ENCODE peak calls at places on chromosomes 16 and 17, in four cellular contexts. U is progenitor cell of endocrine pancreas, I is iPS DF 6.9, D is transverse colon. B is an unnamed sample.

GRCh38 chr17:78355045-78355641 is 4.7 kb downstream of the SOCS3 start:
- DNase-seq in U (no peak), I (no peak), D (no peak), B (no peak)

GRCh38 chr17:67376892-67377726 is at the start of gene PITPNC1:
- DNase-seq in U (peak), I (peak), D (peak), B (peak)

GRCh38 chr16:1745900-1746692 is 25.2 kb downstream of the NME3 start:
- DNase-seq in U (no peak), I (no peak), D (no peak), B (peak)

GRCh38 chr16:53689636-53690035 is 14.0 kb downstream of the RPGRIP1L start:
- DNase-seq in U (no peak), I (no peak), D (no peak), B (no peak)

GRCh38 chr17:76009447-76009846 is 8.8 kb downstream of the CDK3 start:
- DNase-seq in U (no peak), I (no peak), D (no peak), B (no peak)

GRCh38 chr16:54193656-54194007 is 93.0 kb downstream of the IRX3 start:
- DNase-seq in U (peak), I (peak), D (peak), B (peak)

GRCh38 chr16:49620158-49620867 is 235.6 kb downstream of the ZNF423 start:
- DNase-seq in U (no peak), I (no peak), D (peak), B (peak)

GRCh38 chr16:85455534-85455933 is 157.6 kb upstream of the GSE1 start:
- DNase-seq in U (no peak), I (no peak), D (no peak), B (no peak)

GRCh38 chr16:28212532-28212873 is 738 bp upstream of the XPO6 start:
- DNase-seq in U (no peak), I (no peak), D (no peak), B (no peak)

GRCh38 chr17:65198653-65199382 is 61.6 kb downstream of the RGS9 start:
- DNase-seq in U (no peak), I (no peak), D (no peak), B (peak)

GRCh38 chr17:63035271-63035670 is 69.2 kb downstream of the TANC2 start:
- DNase-seq in U (no peak), I (no peak), D (no peak), B (peak)

GRCh38 chr16:84597518-84598390 is 20.1 kb downstream of the COTL1 start:
- DNase-seq in U (no peak), I (no peak), D (no peak), B (no peak)

GRCh38 chr17:77844681-77845080 is 113.8 kb upstream of the TNRC6C start:
- DNase-seq in U (no peak), I (no peak), D (no peak), B (no peak)

GRCh38 chr16:9996191-9996590 is 186.0 kb downstream of the GRIN2A start:
- DNase-seq in U (no peak), I (no peak), D (no peak), B (no peak)

GRCh38 chr17:45149669-45150603 is 1.7 kb downstream of the HEXIM1 start:
- DNase-seq in U (no peak), I (no peak), D (peak), B (peak)

GRCh38 chr17:78184311-78184710 is 2.5 kb downstream of the TK1 start:
- DNase-seq in U (no peak), I (no peak), D (no peak), B (no peak)

GRCh38 chr16:67104061-67104460 is 5.7 kb upstream of the PHAF1 start:
- DNase-seq in U (no peak), I (peak), D (no peak), B (peak)

GRCh38 chr17:36941265-36942021 is 4.2 kb downstream of the LHX1 start:
- DNase-seq in U (no peak), I (no peak), D (no peak), B (no peak)

GRCh38 chr17:7238418-7239090 is 703 bp downstream of the PHF23 start:
- DNase-seq in U (no peak), I (no peak), D (no peak), B (peak)

GRCh38 chr17:35998018-35998545 is 3.3 kb downstream of the CCL15 start:
- DNase-seq in U (no peak), I (no peak), D (no peak), B (no peak)

GRCh38 chr17:7886227-7887037 is 2.2 kb upstream of the CHD3 start:
- DNase-seq in U (no peak), I (no peak), D (peak), B (peak)

GRCh38 chr16:12503201-12503600 is 300.5 kb downstream of the CPPED1 start:
- DNase-seq in U (no peak), I (no peak), D (no peak), B (no peak)

GRCh38 chr17:65542067-65542466 is 19.4 kb downstream of the AXIN2 start:
- DNase-seq in U (no peak), I (no peak), D (no peak), B (no peak)

GRCh38 chr17:82814834-82815233 is 25.0 kb downstream of the ZNF750 start:
- DNase-seq in U (no peak), I (no peak), D (peak), B (no peak)

GRCh38 chr17:2695961-2696760 is 15.4 kb downstream of the CLUH start:
- DNase-seq in U (no peak), I (no peak), D (peak), B (no peak)

GRCh38 chr17:21161498-21162393 is 35.0 kb downstream of the DHRS7B start:
- DNase-seq in U (no peak), I (no peak), D (no peak), B (no peak)

GRCh38 chr16:65306313-65306712 is 184.4 kb upstream of the CDH11 start:
- DNase-seq in U (no peak), I (no peak), D (no peak), B (no peak)

GRCh38 chr16:11586375-11586855 is 304 bp downstream of the LITAF start:
- DNase-seq in U (no peak), I (no peak), D (no peak), B (no peak)

GRCh38 chr16:4293822-4294457 is 21.1 kb upstream of the TFAP4 start:
- DNase-seq in U (peak), I (no peak), D (no peak), B (peak)

GRCh38 chr16:78198299-78198698 is 98.8 kb downstream of the WWOX start:
- DNase-seq in U (no peak), I (no peak), D (no peak), B (no peak)

GRCh38 chr17:27526603-27527002 is 70.4 kb downstream of the KSR1 start:
- DNase-seq in U (no peak), I (no peak), D (peak), B (peak)

B was measured in cardiac muscle cell.